ENCODE peak calls at places on chromosomes 2 and 18, in eight cellular contexts. One of them, this sample, is unnamed.

GRCh38 chr18:23725827-23726661 is 36.8 kb downstream of the LAMA3 start:
- DNase-seq in putamen: no peak
- DNase-seq in right cardiac atrium: no peak
- DNase-seq in astrocyte: no peak
- DNase-seq in CD4-positive, CD25-positive, alpha-beta regulatory T cell: no peak
- DNase-seq in NCI-H1694: no peak
- DNase-seq in left cardiac atrium: no peak
- DNase-seq in HEK293T: no peak
- DNase-seq in this sample: no peak

GRCh38 chr2:191748528-191749180 is 70.7 kb downstream of the NABP1 start:
- DNase-seq in putamen: no peak
- DNase-seq in right cardiac atrium: no peak
- DNase-seq in astrocyte: peak
- DNase-seq in CD4-positive, CD25-positive, alpha-beta regulatory T cell: no peak
- DNase-seq in NCI-H1694: no peak
- DNase-seq in left cardiac atrium: no peak
- DNase-seq in HEK293T: no peak
- DNase-seq in this sample: peak

GRCh38 chr2:10963155-10963554 is 51.4 kb downstream of the KCNF1 start:
- DNase-seq in putamen: no peak
- DNase-seq in right cardiac atrium: no peak
- DNase-seq in astrocyte: peak
- DNase-seq in CD4-positive, CD25-positive, alpha-beta regulatory T cell: no peak
- DNase-seq in NCI-H1694: no peak
- DNase-seq in left cardiac atrium: no peak
- DNase-seq in HEK293T: no peak
- DNase-seq in this sample: peak

GRCh38 chr2:26811791-26812454 is 26.1 kb downstream of the CENPA start:
- DNase-seq in putamen: no peak
- DNase-seq in right cardiac atrium: no peak
- DNase-seq in astrocyte: no peak
- DNase-seq in CD4-positive, CD25-positive, alpha-beta regulatory T cell: no peak
- DNase-seq in NCI-H1694: no peak
- DNase-seq in left cardiac atrium: no peak
- DNase-seq in HEK293T: no peak
- DNase-seq in this sample: no peak

GRCh38 chr2:182182436-182182835 is 196.8 kb downstream of the PPP1R1C start:
- DNase-seq in putamen: no peak
- DNase-seq in right cardiac atrium: no peak
- DNase-seq in astrocyte: peak
- DNase-seq in CD4-positive, CD25-positive, alpha-beta regulatory T cell: no peak
- DNase-seq in NCI-H1694: no peak
- DNase-seq in left cardiac atrium: no peak
- DNase-seq in HEK293T: no peak
- DNase-seq in this sample: no peak

GRCh38 chr2:45289997-45290673 is 280.9 kb upstream of the SIX2 start:
- DNase-seq in putamen: no peak
- DNase-seq in right cardiac atrium: no peak
- DNase-seq in astrocyte: no peak
- DNase-seq in CD4-positive, CD25-positive, alpha-beta regulatory T cell: no peak
- DNase-seq in NCI-H1694: no peak
- DNase-seq in left cardiac atrium: no peak
- DNase-seq in HEK293T: no peak
- DNase-seq in this sample: peak

GRCh38 chr2:67790622-67791021 is 272.2 kb downstream of the C1D start:
- DNase-seq in putamen: no peak
- DNase-seq in right cardiac atrium: no peak
- DNase-seq in astrocyte: peak
- DNase-seq in CD4-positive, CD25-positive, alpha-beta regulatory T cell: no peak
- DNase-seq in NCI-H1694: no peak
- DNase-seq in left cardiac atrium: no peak
- DNase-seq in HEK293T: no peak
- DNase-seq in this sample: peak

GRCh38 chr2:144524190-144524957 is 4.5 kb upstream of the ZEB2 start:
- DNase-seq in putamen: no peak
- DNase-seq in right cardiac atrium: peak
- DNase-seq in astrocyte: no peak
- DNase-seq in CD4-positive, CD25-positive, alpha-beta regulatory T cell: no peak
- DNase-seq in NCI-H1694: no peak
- DNase-seq in left cardiac atrium: peak
- DNase-seq in HEK293T: peak
- DNase-seq in this sample: no peak

GRCh38 chr2:149989447-149990063 is 402.0 kb upstream of the MMADHC start:
- DNase-seq in putamen: no peak
- DNase-seq in right cardiac atrium: no peak
- DNase-seq in astrocyte: peak
- DNase-seq in CD4-positive, CD25-positive, alpha-beta regulatory T cell: no peak
- DNase-seq in NCI-H1694: no peak
- DNase-seq in left cardiac atrium: no peak
- DNase-seq in HEK293T: no peak
- DNase-seq in this sample: peak

GRCh38 chr2:241412144-241412543 is 56.1 kb downstream of the FARP2 start:
- DNase-seq in putamen: no peak
- DNase-seq in right cardiac atrium: no peak
- DNase-seq in astrocyte: peak
- DNase-seq in CD4-positive, CD25-positive, alpha-beta regulatory T cell: no peak
- DNase-seq in NCI-H1694: no peak
- DNase-seq in left cardiac atrium: no peak
- DNase-seq in HEK293T: peak
- DNase-seq in this sample: peak

GRCh38 chr2:17429130-17429529 is 89.1 kb downstream of the RAD51AP2 start:
- DNase-seq in putamen: no peak
- DNase-seq in right cardiac atrium: no peak
- DNase-seq in astrocyte: peak
- DNase-seq in CD4-positive, CD25-positive, alpha-beta regulatory T cell: no peak
- DNase-seq in NCI-H1694: no peak
- DNase-seq in left cardiac atrium: no peak
- DNase-seq in HEK293T: no peak
- DNase-seq in this sample: peak

GRCh38 chr2:174796319-174796771 is 32.1 kb upstream of the CHRNA1 start:
- DNase-seq in putamen: no peak
- DNase-seq in right cardiac atrium: no peak
- DNase-seq in astrocyte: no peak
- DNase-seq in CD4-positive, CD25-positive, alpha-beta regulatory T cell: no peak
- DNase-seq in NCI-H1694: no peak
- DNase-seq in left cardiac atrium: no peak
- DNase-seq in HEK293T: no peak
- DNase-seq in this sample: peak

GRCh38 chr2:37623971-37624897 is 47.2 kb downstream of the CDC42EP3 start:
- DNase-seq in putamen: no peak
- DNase-seq in right cardiac atrium: no peak
- DNase-seq in astrocyte: peak
- DNase-seq in CD4-positive, CD25-positive, alpha-beta regulatory T cell: no peak
- DNase-seq in NCI-H1694: no peak
- DNase-seq in left cardiac atrium: no peak
- DNase-seq in HEK293T: no peak
- DNase-seq in this sample: peak

GRCh38 chr18:78911751-78912283 is 67.8 kb upstream of the SALL3 start:
- DNase-seq in putamen: no peak
- DNase-seq in right cardiac atrium: no peak
- DNase-seq in astrocyte: no peak
- DNase-seq in CD4-positive, CD25-positive, alpha-beta regulatory T cell: no peak
- DNase-seq in NCI-H1694: no peak
- DNase-seq in left cardiac atrium: no peak
- DNase-seq in HEK293T: no peak
- DNase-seq in this sample: no peak

GRCh38 chr18:55179460-55180195 is 220.4 kb upstream of the CCDC68 start:
- DNase-seq in putamen: no peak
- DNase-seq in right cardiac atrium: no peak
- DNase-seq in astrocyte: peak
- DNase-seq in CD4-positive, CD25-positive, alpha-beta regulatory T cell: no peak
- DNase-seq in NCI-H1694: no peak
- DNase-seq in left cardiac atrium: no peak
- DNase-seq in HEK293T: no peak
- DNase-seq in this sample: peak

GRCh38 chr2:75499534-75499933 is 61.2 kb downstream of the EVA1A start:
- DNase-seq in putamen: no peak
- DNase-seq in right cardiac atrium: no peak
- DNase-seq in astrocyte: no peak
- DNase-seq in CD4-positive, CD25-positive, alpha-beta regulatory T cell: no peak
- DNase-seq in NCI-H1694: no peak
- DNase-seq in left cardiac atrium: no peak
- DNase-seq in HEK293T: no peak
- DNase-seq in this sample: no peak

GRCh38 chr2:150255528-150255927 is 231.9 kb downstream of the RND3 start:
- DNase-seq in putamen: no peak
- DNase-seq in right cardiac atrium: no peak
- DNase-seq in astrocyte: peak
- DNase-seq in CD4-positive, CD25-positive, alpha-beta regulatory T cell: no peak
- DNase-seq in NCI-H1694: no peak
- DNase-seq in left cardiac atrium: no peak
- DNase-seq in HEK293T: no peak
- DNase-seq in this sample: peak

GRCh38 chr2:158835431-158835830 is 40.3 kb downstream of the DAPL1 start:
- DNase-seq in putamen: no peak
- DNase-seq in right cardiac atrium: no peak
- DNase-seq in astrocyte: no peak
- DNase-seq in CD4-positive, CD25-positive, alpha-beta regulatory T cell: no peak
- DNase-seq in NCI-H1694: no peak
- DNase-seq in left cardiac atrium: no peak
- DNase-seq in HEK293T: no peak
- DNase-seq in this sample: no peak

GRCh38 chr2:98346259-98347236 is at the start of gene CNGA3:
- DNase-seq in putamen: no peak
- DNase-seq in right cardiac atrium: peak
- DNase-seq in astrocyte: peak
- DNase-seq in CD4-positive, CD25-positive, alpha-beta regulatory T cell: peak
- DNase-seq in NCI-H1694: no peak
- DNase-seq in left cardiac atrium: peak
- DNase-seq in HEK293T: peak
- DNase-seq in this sample: peak

GRCh38 chr2:226215902-226216503 is 583.6 kb downstream of the IRS1 start:
- DNase-seq in putamen: peak
- DNase-seq in right cardiac atrium: peak
- DNase-seq in astrocyte: peak
- DNase-seq in CD4-positive, CD25-positive, alpha-beta regulatory T cell: peak
- DNase-seq in NCI-H1694: peak
- DNase-seq in left cardiac atrium: peak
- DNase-seq in HEK293T: peak
- DNase-seq in this sample: peak

GRCh38 chr2:137287934-137288639 is 522.7 kb downstream of the THSD7B start:
- DNase-seq in putamen: no peak
- DNase-seq in right cardiac atrium: no peak
- DNase-seq in astrocyte: no peak
- DNase-seq in CD4-positive, CD25-positive, alpha-beta regulatory T cell: no peak
- DNase-seq in NCI-H1694: no peak
- DNase-seq in left cardiac atrium: no peak
- DNase-seq in HEK293T: no peak
- DNase-seq in this sample: no peak

GRCh38 chr2:74873678-74874640 is 40.0 kb downstream of the HK2 start:
- DNase-seq in putamen: no peak
- DNase-seq in right cardiac atrium: no peak
- DNase-seq in astrocyte: no peak
- DNase-seq in CD4-positive, CD25-positive, alpha-beta regulatory T cell: no peak
- DNase-seq in NCI-H1694: no peak
- DNase-seq in left cardiac atrium: no peak
- DNase-seq in HEK293T: no peak
- DNase-seq in this sample: no peak